ENCODE peak calls at places on chromosome 12, in four cellular contexts. One of them, this sample, is unnamed.
A peak's percentile ranks its signal among the peaks of the same experiment; 100 is the strongest.

GRCh38 chr12:6871052-6871957 is 1.8 kb downstream of the SPSB2 start:
- DNase-seq in activated T-cell treated with anti-CD3 and anti-CD28 coated beads for 48 hours: peak; percentile 52
- DNase-seq in stimulated activated CD8-positive, alpha-beta memory T cell treated with anti-CD3 and anti-CD28 coated beads, Interleukin-15, amount 100 ng/mL, for 24 hours: no peak
- DNase-seq in iPS-NIHi11: no peak
- DNase-seq in this sample: no peak

GRCh38 chr12:57772429-57773322 is at the start of gene EEF1AKMT3:
- DNase-seq in activated T-cell treated with anti-CD3 and anti-CD28 coated beads for 48 hours: no peak
- DNase-seq in stimulated activated CD8-positive, alpha-beta memory T cell treated with anti-CD3 and anti-CD28 coated beads, Interleukin-15, amount 100 ng/mL, for 24 hours: no peak
- DNase-seq in iPS-NIHi11: peak; percentile 76
- DNase-seq in this sample: peak; percentile 78

GRCh38 chr12:12947902-12948301 is 4.1 kb downstream of the GPRC5D start:
- DNase-seq in activated T-cell treated with anti-CD3 and anti-CD28 coated beads for 48 hours: no peak
- DNase-seq in iPS-NIHi11: no peak
- DNase-seq in stimulated activated CD8-positive, alpha-beta memory T cell treated with anti-CD3 and anti-CD28 coated beads, Interleukin-15, amount 100 ng/mL, for 24 hours: no peak
- DNase-seq in this sample: no peak

GRCh38 chr12:124940143-124940392 is 25.6 kb upstream of the UBC start:
- DNase-seq in stimulated activated CD8-positive, alpha-beta memory T cell treated with anti-CD3 and anti-CD28 coated beads, Interleukin-15, amount 100 ng/mL, for 24 hours: no peak
- DNase-seq in activated T-cell treated with anti-CD3 and anti-CD28 coated beads for 48 hours: no peak
- DNase-seq in iPS-NIHi11: no peak
- DNase-seq in this sample: no peak

GRCh38 chr12:48764521-48764920 is 24.4 kb downstream of the ADCY6 start:
- DNase-seq in stimulated activated CD8-positive, alpha-beta memory T cell treated with anti-CD3 and anti-CD28 coated beads, Interleukin-15, amount 100 ng/mL, for 24 hours: no peak
- DNase-seq in iPS-NIHi11: no peak
- DNase-seq in activated T-cell treated with anti-CD3 and anti-CD28 coated beads for 48 hours: no peak
- DNase-seq in this sample: no peak

GRCh38 chr12:52370906-52371608 is 3.8 kb upstream of the KRT85 start:
- DNase-seq in activated T-cell treated with anti-CD3 and anti-CD28 coated beads for 48 hours: no peak
- DNase-seq in iPS-NIHi11: peak; percentile 56
- DNase-seq in stimulated activated CD8-positive, alpha-beta memory T cell treated with anti-CD3 and anti-CD28 coated beads, Interleukin-15, amount 100 ng/mL, for 24 hours: no peak
- DNase-seq in this sample: no peak

GRCh38 chr12:80183939-80184338 is 84.6 kb downstream of the OTOGL start:
- DNase-seq in activated T-cell treated with anti-CD3 and anti-CD28 coated beads for 48 hours: no peak
- DNase-seq in stimulated activated CD8-positive, alpha-beta memory T cell treated with anti-CD3 and anti-CD28 coated beads, Interleukin-15, amount 100 ng/mL, for 24 hours: no peak
- DNase-seq in iPS-NIHi11: no peak
- DNase-seq in this sample: no peak

GRCh38 chr12:67534671-67535070 is 113.9 kb upstream of the DYRK2 start:
- DNase-seq in activated T-cell treated with anti-CD3 and anti-CD28 coated beads for 48 hours: no peak
- DNase-seq in iPS-NIHi11: no peak
- DNase-seq in stimulated activated CD8-positive, alpha-beta memory T cell treated with anti-CD3 and anti-CD28 coated beads, Interleukin-15, amount 100 ng/mL, for 24 hours: no peak
- DNase-seq in this sample: no peak

GRCh38 chr12:113135178-113136127 is at the start of gene RASAL1:
- DNase-seq in iPS-NIHi11: peak; percentile 97
- DNase-seq in stimulated activated CD8-positive, alpha-beta memory T cell treated with anti-CD3 and anti-CD28 coated beads, Interleukin-15, amount 100 ng/mL, for 24 hours: peak; percentile 51
- DNase-seq in activated T-cell treated with anti-CD3 and anti-CD28 coated beads for 48 hours: peak; percentile 89
- DNase-seq in this sample: no peak

GRCh38 chr12:108180255-108181094 is 51.4 kb downstream of the WSCD2 start:
- DNase-seq in stimulated activated CD8-positive, alpha-beta memory T cell treated with anti-CD3 and anti-CD28 coated beads, Interleukin-15, amount 100 ng/mL, for 24 hours: no peak
- DNase-seq in iPS-NIHi11: no peak
- DNase-seq in activated T-cell treated with anti-CD3 and anti-CD28 coated beads for 48 hours: no peak
- DNase-seq in this sample: no peak

GRCh38 chr12:66776974-66777373 is 98.1 kb upstream of the GRIP1 start:
- DNase-seq in iPS-NIHi11: no peak
- DNase-seq in activated T-cell treated with anti-CD3 and anti-CD28 coated beads for 48 hours: peak; percentile 22
- DNase-seq in stimulated activated CD8-positive, alpha-beta memory T cell treated with anti-CD3 and anti-CD28 coated beads, Interleukin-15, amount 100 ng/mL, for 24 hours: no peak
- DNase-seq in this sample: no peak

GRCh38 chr12:114186241-114187002 is 219.5 kb downstream of the TBX5 start:
- DNase-seq in stimulated activated CD8-positive, alpha-beta memory T cell treated with anti-CD3 and anti-CD28 coated beads, Interleukin-15, amount 100 ng/mL, for 24 hours: no peak
- DNase-seq in iPS-NIHi11: peak; percentile 61
- DNase-seq in activated T-cell treated with anti-CD3 and anti-CD28 coated beads for 48 hours: no peak
- DNase-seq in this sample: no peak

GRCh38 chr12:46379352-46379751 is 6.8 kb upstream of the SLC38A2 start:
- DNase-seq in activated T-cell treated with anti-CD3 and anti-CD28 coated beads for 48 hours: no peak
- DNase-seq in iPS-NIHi11: no peak
- DNase-seq in stimulated activated CD8-positive, alpha-beta memory T cell treated with anti-CD3 and anti-CD28 coated beads, Interleukin-15, amount 100 ng/mL, for 24 hours: no peak
- DNase-seq in this sample: no peak

GRCh38 chr12:57248934-57249742 is 1.8 kb downstream of the STAC3 start:
- DNase-seq in activated T-cell treated with anti-CD3 and anti-CD28 coated beads for 48 hours: no peak
- DNase-seq in stimulated activated CD8-positive, alpha-beta memory T cell treated with anti-CD3 and anti-CD28 coated beads, Interleukin-15, amount 100 ng/mL, for 24 hours: no peak
- DNase-seq in iPS-NIHi11: no peak
- DNase-seq in this sample: no peak

GRCh38 chr12:95102916-95103671 is 29.7 kb upstream of the NR2C1 start:
- DNase-seq in activated T-cell treated with anti-CD3 and anti-CD28 coated beads for 48 hours: no peak
- DNase-seq in iPS-NIHi11: peak; percentile 26
- DNase-seq in stimulated activated CD8-positive, alpha-beta memory T cell treated with anti-CD3 and anti-CD28 coated beads, Interleukin-15, amount 100 ng/mL, for 24 hours: no peak
- DNase-seq in this sample: no peak

GRCh38 chr12:129961111-129961510 is 57.3 kb upstream of the TMEM132D start:
- DNase-seq in stimulated activated CD8-positive, alpha-beta memory T cell treated with anti-CD3 and anti-CD28 coated beads, Interleukin-15, amount 100 ng/mL, for 24 hours: no peak
- DNase-seq in activated T-cell treated with anti-CD3 and anti-CD28 coated beads for 48 hours: no peak
- DNase-seq in iPS-NIHi11: no peak
- DNase-seq in this sample: no peak

GRCh38 chr12:117279606-117280005 is 81.8 kb downstream of the NOS1 start:
- DNase-seq in activated T-cell treated with anti-CD3 and anti-CD28 coated beads for 48 hours: no peak
- DNase-seq in iPS-NIHi11: peak; percentile 66
- DNase-seq in stimulated activated CD8-positive, alpha-beta memory T cell treated with anti-CD3 and anti-CD28 coated beads, Interleukin-15, amount 100 ng/mL, for 24 hours: no peak
- DNase-seq in this sample: no peak

GRCh38 chr12:113232787-113233585 is 11.7 kb downstream of the TPCN1 start:
- DNase-seq in activated T-cell treated with anti-CD3 and anti-CD28 coated beads for 48 hours: peak; percentile 48
- DNase-seq in iPS-NIHi11: peak; percentile 84
- DNase-seq in stimulated activated CD8-positive, alpha-beta memory T cell treated with anti-CD3 and anti-CD28 coated beads, Interleukin-15, amount 100 ng/mL, for 24 hours: peak; percentile 18
- DNase-seq in this sample: no peak

GRCh38 chr12:9784816-9785215 is 24.1 kb upstream of the CD69 start:
- DNase-seq in stimulated activated CD8-positive, alpha-beta memory T cell treated with anti-CD3 and anti-CD28 coated beads, Interleukin-15, amount 100 ng/mL, for 24 hours: no peak
- DNase-seq in activated T-cell treated with anti-CD3 and anti-CD28 coated beads for 48 hours: no peak
- DNase-seq in iPS-NIHi11: no peak
- DNase-seq in this sample: no peak

GRCh38 chr12:118979763-118980406 is 1.5 kb upstream of the SRRM4 start:
- DNase-seq in iPS-NIHi11: peak; percentile 87
- DNase-seq in stimulated activated CD8-positive, alpha-beta memory T cell treated with anti-CD3 and anti-CD28 coated beads, Interleukin-15, amount 100 ng/mL, for 24 hours: no peak
- DNase-seq in activated T-cell treated with anti-CD3 and anti-CD28 coated beads for 48 hours: peak; percentile 10
- DNase-seq in this sample: no peak

GRCh38 chr12:94174576-94174975 is 26.2 kb downstream of the PLXNC1 start:
- DNase-seq in iPS-NIHi11: no peak
- DNase-seq in activated T-cell treated with anti-CD3 and anti-CD28 coated beads for 48 hours: peak; percentile 18
- DNase-seq in stimulated activated CD8-positive, alpha-beta memory T cell treated with anti-CD3 and anti-CD28 coated beads, Interleukin-15, amount 100 ng/mL, for 24 hours: no peak
- DNase-seq in this sample: no peak

GRCh38 chr12:64006211-64006610 is 161.7 kb downstream of the SRGAP1 start:
- DNase-seq in stimulated activated CD8-positive, alpha-beta memory T cell treated with anti-CD3 and anti-CD28 coated beads, Interleukin-15, amount 100 ng/mL, for 24 hours: no peak
- DNase-seq in activated T-cell treated with anti-CD3 and anti-CD28 coated beads for 48 hours: no peak
- DNase-seq in iPS-NIHi11: no peak
- DNase-seq in this sample: no peak

GRCh38 chr12:111991946-111992345 is 21.0 kb downstream of the TMEM116 start:
- DNase-seq in activated T-cell treated with anti-CD3 and anti-CD28 coated beads for 48 hours: no peak
- DNase-seq in stimulated activated CD8-positive, alpha-beta memory T cell treated with anti-CD3 and anti-CD28 coated beads, Interleukin-15, amount 100 ng/mL, for 24 hours: no peak
- DNase-seq in iPS-NIHi11: no peak
- DNase-seq in this sample: no peak

GRCh38 chr12:96441811-96442210 is 41.6 kb upstream of the CDK17 start:
- DNase-seq in iPS-NIHi11: no peak
- DNase-seq in activated T-cell treated with anti-CD3 and anti-CD28 coated beads for 48 hours: no peak
- DNase-seq in stimulated activated CD8-positive, alpha-beta memory T cell treated with anti-CD3 and anti-CD28 coated beads, Interleukin-15, amount 100 ng/mL, for 24 hours: no peak
- DNase-seq in this sample: no peak

GRCh38 chr12:70762000-70762399 is 124.8 kb upstream of the PTPRB start:
- DNase-seq in iPS-NIHi11: no peak
- DNase-seq in activated T-cell treated with anti-CD3 and anti-CD28 coated beads for 48 hours: no peak
- DNase-seq in stimulated activated CD8-positive, alpha-beta memory T cell treated with anti-CD3 and anti-CD28 coated beads, Interleukin-15, amount 100 ng/mL, for 24 hours: no peak
- DNase-seq in this sample: no peak

GRCh38 chr12:9910716-9911421 is 21.3 kb downstream of the CLEC2A start:
- DNase-seq in stimulated activated CD8-positive, alpha-beta memory T cell treated with anti-CD3 and anti-CD28 coated beads, Interleukin-15, amount 100 ng/mL, for 24 hours: no peak
- DNase-seq in activated T-cell treated with anti-CD3 and anti-CD28 coated beads for 48 hours: no peak
- DNase-seq in iPS-NIHi11: peak; percentile 8
- DNase-seq in this sample: no peak